ENCODE peak calls at places on chromosomes 16 and 17, in four cellular contexts. D, E, B and R are unnamed samples.

GRCh38 chr17:56021681-56022205 is 131.5 kb upstream of the ANKFN1 start:
- DNase-seq in B (no peak), D (no peak), E (no peak), R (no peak)

GRCh38 chr17:82873521-82873920 is 33.7 kb upstream of the ZNF750 start:
- DNase-seq in E (no peak), B (no peak), D (no peak), R (no peak)

GRCh38 chr17:49434821-49435581 is 20.3 kb upstream of the PHB1 start:
- DNase-seq in E (peak), D (peak), B (peak), R (no peak)

GRCh38 chr16:21260870-21261791 is 17.0 kb downstream of the CRYM start:
- DNase-seq in E (peak), D (peak), B (no peak), R (no peak)

GRCh38 chr17:14756469-14756868 is 455.6 kb downstream of the HS3ST3B1 start:
- DNase-seq in E (no peak), D (no peak), B (no peak), R (no peak)

GRCh38 chr16:74505011-74505410 is 83.7 kb upstream of the CLEC18B start:
- DNase-seq in E (no peak), B (no peak), D (no peak), R (no peak)

GRCh38 chr17:64063766-64064224 is 43.4 kb upstream of the ICAM2 start:
- DNase-seq in D (peak), E (peak), B (no peak), R (no peak)

GRCh38 chr16:2846511-2847310 is 11.3 kb downstream of the PRSS22 start:
- DNase-seq in E (peak), D (no peak), B (no peak), R (no peak)

GRCh38 chr17:53516643-53517042 is 306.1 kb upstream of the KIF2B start:
- DNase-seq in E (no peak), D (no peak), B (no peak), R (no peak)

GRCh38 chr17:70050192-70050591 is 24.8 kb upstream of the KCNJ16 start:
- DNase-seq in B (no peak), E (no peak), D (no peak), R (no peak)

GRCh38 chr17:75753514-75754377 is 11.2 kb downstream of the GALK1 start:
- DNase-seq in E (no peak), B (no peak), D (peak), R (no peak)

GRCh38 chr16:68592466-68593337 is 52.4 kb upstream of the CDH3 start:
- DNase-seq in E (no peak), D (no peak), B (no peak), R (no peak)

GRCh38 chr17:66460558-66460957 is 158.1 kb downstream of the PRKCA start:
- DNase-seq in E (no peak), D (no peak), B (no peak), R (no peak)

GRCh38 chr16:57303021-57303909 is 18.8 kb upstream of the PLLP start:
- DNase-seq in B (no peak), E (no peak), D (no peak), R (no peak)

GRCh38 chr17:64377769-64378282 is 12.8 kb downstream of the PECAM1 start:
- DNase-seq in D (no peak), B (no peak), E (no peak), R (no peak)

GRCh38 chr17:10127819-10128375 is 70.5 kb downstream of the GAS7 start:
- DNase-seq in D (peak), B (peak), E (no peak), R (peak)

GRCh38 chr17:64091116-64091515 is 38.8 kb downstream of the ERN1 start:
- DNase-seq in D (no peak), B (no peak), E (no peak), R (no peak)

GRCh38 chr16:88966986-88967799 is 9.8 kb downstream of the CBFA2T3 start:
- DNase-seq in E (no peak), B (no peak), D (no peak), R (no peak)

GRCh38 chr17:9875441-9875840 is 29.6 kb downstream of the RCVRN start:
- DNase-seq in E (no peak), D (no peak), B (no peak), R (no peak)

GRCh38 chr17:50708050-50709000 is 611 bp upstream of the ANKRD40 start:
- DNase-seq in D (no peak), B (no peak), E (no peak), R (no peak)

GRCh38 chr17:82687375-82687861 is 11.1 kb downstream of the RAB40B start:
- DNase-seq in E (peak), D (peak), B (no peak), R (no peak)

GRCh38 chr16:78259883-78260282 is 160.4 kb downstream of the WWOX start:
- DNase-seq in E (no peak), D (no peak), B (no peak), R (no peak)

GRCh38 chr16:84156342-84156784 is 11.3 kb downstream of the DNAAF1 start:
- DNase-seq in B (no peak), E (no peak), D (no peak), R (peak)

GRCh38 chr16:68743664-68744063 is 6.6 kb downstream of the CDH1 start:
- DNase-seq in E (no peak), B (no peak), D (no peak), R (no peak)

GRCh38 chr16:81541314-81541713 is 96.7 kb downstream of the CMIP start:
- DNase-seq in E (no peak), B (no peak), D (no peak), R (no peak)

GRCh38 chr17:41413353-41413752 is 11.0 kb downstream of the KRT37 start:
- DNase-seq in E (no peak), B (no peak), D (no peak), R (no peak)

GRCh38 chr16:58449768-58450167 is 50.2 kb upstream of the NDRG4 start:
- DNase-seq in B (no peak), E (no peak), D (no peak), R (no peak)
- H3K4me3 ChIP-seq in B (no peak), E (no peak), D (no peak), R (no peak)

GRCh38 chr17:16215273-16215964 is at the start of gene NCOR1:
- DNase-seq in D (peak), E (peak), B (peak), R (peak)
- TF ChIP-seq CTCF in D (peak), E (peak), B (peak), R (no peak)

GRCh38 chr16:85554114-85554790 is 58.9 kb upstream of the GSE1 start:
- DNase-seq in E (peak), B (peak), D (peak), R (peak)
- TF ChIP-seq POLR2A in E (peak), B (peak), D (no peak), R (no peak)

DNA sequence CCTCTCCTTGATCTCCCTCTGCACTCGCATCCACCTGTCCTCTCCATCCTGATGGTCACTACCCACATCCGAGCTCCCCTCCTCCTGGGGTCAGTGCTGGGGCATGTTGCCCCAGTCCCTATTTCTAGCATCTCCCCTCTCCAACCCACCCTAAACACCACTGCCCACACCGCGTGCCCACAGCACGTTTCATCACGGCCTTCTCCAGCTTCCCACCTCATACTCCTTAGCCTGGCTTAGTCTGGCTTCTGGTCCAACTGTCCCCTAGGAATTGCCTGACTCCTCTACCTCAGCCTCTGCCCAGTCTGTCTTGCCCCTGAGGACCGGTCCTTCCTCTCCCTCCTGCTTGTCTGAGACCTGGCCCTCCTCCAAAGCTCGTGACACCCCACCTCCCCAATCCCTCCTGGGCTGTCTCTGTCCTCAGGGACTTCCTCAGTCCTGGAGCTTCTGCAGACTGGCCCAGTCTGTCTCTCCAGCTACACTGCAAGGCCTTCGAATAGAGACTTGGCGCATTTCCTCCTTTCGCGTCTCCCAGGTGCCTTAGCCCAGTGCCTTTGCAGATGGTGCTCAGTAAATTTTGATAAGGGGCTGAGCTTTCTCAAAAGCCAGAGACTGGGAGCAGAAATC is 4.9 kb downstream of the ALOX15 start:
- DNase-seq in B (no peak), D (no peak), E (no peak), R (no peak)
- H3K4me3 ChIP-seq in B (no peak), D (no peak), E (no peak), R (no peak)

GRCh38 chr17:78798695-78799559 is 16.9 kb upstream of the CYTH1 start:
- DNase-seq in D (no peak), E (no peak), B (no peak), R (no peak)
- TF ChIP-seq CTCF in D (peak), E (peak), B (peak), R (no peak)